ENCODE peak calls at places on chromosomes 1 and 21, in four cellular contexts. One of them, this sample, is unnamed.

GRCh38 chr1:173914366-173914871 is 2.7 kb downstream of the SERPINC1 start:
- DNase-seq in right atrium auricular region: no peak
- DNase-seq in GM23338: peak
- DNase-seq in OCI-LY7: peak
- DNase-seq in this sample: no peak

GRCh38 chr1:213300433-213300832 is 249.4 kb downstream of the RPS6KC1 start:
- DNase-seq in right atrium auricular region: no peak
- DNase-seq in GM23338: no peak
- DNase-seq in OCI-LY7: no peak
- DNase-seq in this sample: no peak

GRCh38 chr21:45421846-45422775 is 17.1 kb downstream of the COL18A1 start:
- DNase-seq in right atrium auricular region: no peak
- DNase-seq in GM23338: no peak
- DNase-seq in OCI-LY7: no peak
- DNase-seq in this sample: no peak

GRCh38 chr1:9760824-9761223 is 62.9 kb downstream of the CLSTN1 start:
- DNase-seq in right atrium auricular region: no peak
- DNase-seq in GM23338: peak
- DNase-seq in OCI-LY7: no peak
- DNase-seq in this sample: no peak

GRCh38 chr1:2595812-2596529 is 9.4 kb downstream of the PRXL2B start:
- DNase-seq in right atrium auricular region: no peak
- DNase-seq in GM23338: no peak
- DNase-seq in OCI-LY7: no peak
- DNase-seq in this sample: no peak

GRCh38 chr1:85847356-85847755 is 139.1 kb upstream of the ZNHIT6 start:
- DNase-seq in right atrium auricular region: no peak
- DNase-seq in GM23338: no peak
- DNase-seq in OCI-LY7: no peak
- DNase-seq in this sample: no peak

GRCh38 chr1:109652446-109652845 is 3.5 kb upstream of the GSTM4 start:
- DNase-seq in right atrium auricular region: no peak
- DNase-seq in GM23338: no peak
- DNase-seq in OCI-LY7: no peak
- DNase-seq in this sample: no peak

GRCh38 chr1:77031101-77031662 is 163.9 kb downstream of the ST6GALNAC5 start:
- DNase-seq in right atrium auricular region: no peak
- DNase-seq in GM23338: no peak
- DNase-seq in OCI-LY7: no peak
- DNase-seq in this sample: peak

GRCh38 chr1:184664661-184665060 is 90.0 kb downstream of the EDEM3 start:
- DNase-seq in right atrium auricular region: no peak
- DNase-seq in GM23338: peak
- DNase-seq in OCI-LY7: no peak
- DNase-seq in this sample: no peak

GRCh38 chr1:55196433-55197035 is 18.6 kb downstream of the USP24 start:
- DNase-seq in right atrium auricular region: no peak
- DNase-seq in GM23338: no peak
- DNase-seq in OCI-LY7: no peak
- DNase-seq in this sample: no peak

GRCh38 chr1:230713915-230714764 is at the start of gene AGT:
- DNase-seq in right atrium auricular region: peak
- DNase-seq in GM23338: no peak
- DNase-seq in OCI-LY7: no peak
- DNase-seq in this sample: peak

GRCh38 chr1:182996816-182997215 is 26.4 kb upstream of the LAMC1 start:
- DNase-seq in right atrium auricular region: no peak
- DNase-seq in GM23338: no peak
- DNase-seq in OCI-LY7: no peak
- DNase-seq in this sample: no peak

GRCh38 chr1:59750612-59751395 is 63.9 kb upstream of the HOOK1 start:
- DNase-seq in right atrium auricular region: peak
- DNase-seq in GM23338: no peak
- DNase-seq in OCI-LY7: no peak
- DNase-seq in this sample: peak

GRCh38 chr1:52691856-52692255 is 6.3 kb downstream of the COA7 start:
- DNase-seq in right atrium auricular region: no peak
- DNase-seq in GM23338: no peak
- DNase-seq in OCI-LY7: no peak
- DNase-seq in this sample: no peak

GRCh38 chr1:17943506-17943905 is 164.1 kb upstream of the IGSF21 start:
- DNase-seq in right atrium auricular region: no peak
- DNase-seq in GM23338: no peak
- DNase-seq in OCI-LY7: no peak
- DNase-seq in this sample: no peak

GRCh38 chr1:194476872-194477271 is 1290.5 kb upstream of the B3GALT2 start:
- DNase-seq in right atrium auricular region: no peak
- DNase-seq in GM23338: no peak
- DNase-seq in OCI-LY7: no peak
- DNase-seq in this sample: no peak

DNA sequence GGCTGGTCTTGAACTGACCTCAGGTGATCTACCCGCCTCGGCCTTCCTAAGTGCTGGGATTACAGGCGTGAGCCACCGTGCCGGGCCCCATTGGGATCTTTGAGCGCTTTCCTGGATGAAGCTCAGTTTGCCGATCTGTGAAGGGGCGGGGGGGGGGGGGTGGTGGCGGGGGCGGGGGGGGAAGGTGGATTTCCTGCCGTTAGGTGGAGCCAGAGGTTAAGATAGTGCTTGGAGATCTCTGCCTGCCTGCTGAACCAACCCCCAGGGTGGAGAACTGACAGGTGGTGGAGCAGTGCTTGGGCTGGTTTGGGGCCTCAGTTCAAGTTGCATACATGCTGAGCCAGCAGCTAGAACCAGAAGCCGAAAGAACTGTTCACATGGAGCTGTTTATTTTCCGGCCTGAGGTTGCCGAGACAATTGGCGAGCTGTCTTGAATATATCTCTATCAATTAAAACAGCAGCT is 1.7 kb downstream of the TMCC2 start:
- DNase-seq in right atrium auricular region: no peak
- DNase-seq in GM23338: peak
- DNase-seq in OCI-LY7: peak
- DNase-seq in this sample: no peak
- TF ChIP-seq CTCF in right atrium auricular region: peak
- TF ChIP-seq CTCF in GM23338: no peak
- TF ChIP-seq CTCF in OCI-LY7: peak
- TF ChIP-seq CTCF in this sample: peak

GRCh38 chr21:35528109-35529042 is 479.3 kb upstream of the RUNX1 start:
- DNase-seq in right atrium auricular region: no peak
- DNase-seq in GM23338: no peak
- DNase-seq in OCI-LY7: peak
- DNase-seq in this sample: no peak
- H3K4me3 ChIP-seq in right atrium auricular region: no peak
- H3K4me3 ChIP-seq in GM23338: no peak
- H3K4me3 ChIP-seq in OCI-LY7: peak
- H3K4me3 ChIP-seq in this sample: no peak

GRCh38 chr1:180421614-180422013 is 80.8 kb downstream of the ACBD6 start:
- DNase-seq in right atrium auricular region: no peak
- DNase-seq in GM23338: no peak
- DNase-seq in OCI-LY7: no peak
- DNase-seq in this sample: no peak

GRCh38 chr1:180412583-180412982 is 89.8 kb downstream of the ACBD6 start:
- DNase-seq in right atrium auricular region: no peak
- DNase-seq in GM23338: no peak
- DNase-seq in OCI-LY7: no peak
- DNase-seq in this sample: no peak

GRCh38 chr1:180415985-180416633 is 86.3 kb downstream of the ACBD6 start:
- DNase-seq in right atrium auricular region: no peak
- DNase-seq in GM23338: peak
- DNase-seq in OCI-LY7: peak
- DNase-seq in this sample: peak
- TF ChIP-seq CTCF in right atrium auricular region: peak
- TF ChIP-seq CTCF in GM23338: peak
- TF ChIP-seq CTCF in OCI-LY7: peak
- TF ChIP-seq CTCF in this sample: peak

DNA sequence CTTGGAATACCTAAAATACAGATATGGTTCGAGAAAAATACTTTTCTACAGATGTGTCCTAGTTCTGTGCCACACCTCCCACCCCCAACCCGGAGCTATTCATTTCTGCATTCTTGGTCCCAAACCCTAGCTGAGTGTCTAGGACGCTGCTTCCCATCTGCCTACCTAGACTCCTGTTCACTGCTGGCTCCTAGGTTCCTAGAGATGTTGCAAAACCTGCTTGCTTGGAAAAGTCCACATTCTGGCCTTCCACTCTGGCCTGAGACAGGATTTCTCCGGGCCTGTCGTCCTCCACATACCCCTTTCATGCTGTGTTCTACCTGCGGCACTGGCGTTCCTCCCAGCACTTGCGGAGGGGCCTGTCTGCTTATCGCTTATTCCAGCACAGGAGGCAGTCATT is 165.8 kb upstream of the CTTNBP2NL start:
- DNase-seq in right atrium auricular region: no peak
- DNase-seq in GM23338: no peak
- DNase-seq in OCI-LY7: no peak
- DNase-seq in this sample: no peak
- H3K4me3 ChIP-seq in right atrium auricular region: no peak
- H3K4me3 ChIP-seq in GM23338: no peak
- H3K4me3 ChIP-seq in OCI-LY7: no peak
- H3K4me3 ChIP-seq in this sample: no peak

GRCh38 chr1:43583058-43583457 is 52.4 kb downstream of the PTPRF start:
- DNase-seq in right atrium auricular region: no peak
- DNase-seq in GM23338: no peak
- DNase-seq in OCI-LY7: no peak
- DNase-seq in this sample: no peak

GRCh38 chr1:43580039-43580438 is 49.4 kb downstream of the PTPRF start:
- DNase-seq in right atrium auricular region: no peak
- DNase-seq in GM23338: no peak
- DNase-seq in OCI-LY7: no peak
- DNase-seq in this sample: no peak

GRCh38 chr1:43584203-43584602 is 53.5 kb downstream of the PTPRF start:
- DNase-seq in right atrium auricular region: no peak
- DNase-seq in GM23338: no peak
- DNase-seq in OCI-LY7: no peak
- DNase-seq in this sample: no peak

GRCh38 chr1:43585596-43585995 is 54.9 kb downstream of the PTPRF start:
- DNase-seq in right atrium auricular region: no peak
- DNase-seq in GM23338: no peak
- DNase-seq in OCI-LY7: no peak
- DNase-seq in this sample: no peak

DNA sequence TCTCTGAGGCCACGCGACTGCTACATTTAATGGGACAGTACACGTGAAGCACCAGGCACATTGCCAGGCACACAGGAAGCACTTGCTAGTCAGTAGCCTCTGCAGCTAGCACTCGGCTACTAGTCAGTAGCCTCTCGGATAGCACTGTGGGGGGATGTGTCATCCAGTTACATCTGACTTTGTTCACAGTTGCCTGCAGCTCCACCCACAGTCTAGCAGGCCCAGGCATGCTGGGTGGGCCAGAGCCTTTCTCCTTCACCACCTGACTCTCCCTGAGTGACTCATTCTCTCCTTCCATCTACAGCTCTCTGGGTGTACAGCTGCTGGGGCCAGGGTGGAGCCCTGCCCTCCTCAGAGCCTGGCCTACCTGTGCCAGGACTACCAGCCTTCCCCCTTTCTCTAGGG is 51.5 kb downstream of the PTPRF start:
- DNase-seq in right atrium auricular region: no peak
- DNase-seq in GM23338: no peak
- DNase-seq in OCI-LY7: no peak
- DNase-seq in this sample: peak
- TF ChIP-seq CTCF in right atrium auricular region: no peak
- TF ChIP-seq CTCF in GM23338: no peak
- TF ChIP-seq CTCF in OCI-LY7: no peak
- TF ChIP-seq CTCF in this sample: peak

GRCh38 chr1:22711071-22711470 is 432 bp downstream of the EPHB2 start:
- DNase-seq in right atrium auricular region: no peak
- DNase-seq in GM23338: peak
- DNase-seq in OCI-LY7: no peak
- DNase-seq in this sample: no peak

GRCh38 chr1:22711591-22712501 is 1.2 kb downstream of the EPHB2 start:
- DNase-seq in right atrium auricular region: no peak
- DNase-seq in GM23338: peak
- DNase-seq in OCI-LY7: no peak
- DNase-seq in this sample: no peak

GRCh38 chr1:22710688-22711024 is at the start of gene EPHB2:
- DNase-seq in right atrium auricular region: no peak
- DNase-seq in GM23338: peak
- DNase-seq in OCI-LY7: peak
- DNase-seq in this sample: no peak

GRCh38 chr1:22714455-22714854 is 3.8 kb downstream of the EPHB2 start:
- DNase-seq in right atrium auricular region: no peak
- DNase-seq in GM23338: no peak
- DNase-seq in OCI-LY7: no peak
- DNase-seq in this sample: no peak

GRCh38 chr1:22712502-22713271 is 2.0 kb downstream of the EPHB2 start:
- DNase-seq in right atrium auricular region: no peak
- DNase-seq in GM23338: no peak
- DNase-seq in OCI-LY7: no peak
- DNase-seq in this sample: no peak
- H3K4me3 ChIP-seq in right atrium auricular region: no peak
- H3K4me3 ChIP-seq in GM23338: no peak
- H3K4me3 ChIP-seq in OCI-LY7: no peak
- H3K4me3 ChIP-seq in this sample: no peak

GRCh38 chr1:151058682-151059341 is 610 bp downstream of the CDC42SE1 start:
- DNase-seq in right atrium auricular region: no peak
- DNase-seq in GM23338: peak
- DNase-seq in OCI-LY7: peak
- DNase-seq in this sample: no peak

GRCh38 chr1:151056149-151056548 is 3.3 kb downstream of the CDC42SE1 start:
- DNase-seq in right atrium auricular region: no peak
- DNase-seq in GM23338: no peak
- DNase-seq in OCI-LY7: no peak
- DNase-seq in this sample: no peak

GRCh38 chr1:151054971-151055547 is 4.4 kb downstream of the CDC42SE1 start:
- DNase-seq in right atrium auricular region: no peak
- DNase-seq in GM23338: no peak
- DNase-seq in OCI-LY7: no peak
- DNase-seq in this sample: no peak

GRCh38 chr1:151055581-151055980 is 3.8 kb downstream of the CDC42SE1 start:
- DNase-seq in right atrium auricular region: no peak
- DNase-seq in GM23338: no peak
- DNase-seq in OCI-LY7: no peak
- DNase-seq in this sample: no peak

GRCh38 chr1:151056574-151056973 is 2.8 kb downstream of the CDC42SE1 start:
- DNase-seq in right atrium auricular region: no peak
- DNase-seq in GM23338: no peak
- DNase-seq in OCI-LY7: no peak
- DNase-seq in this sample: no peak
- TF ChIP-seq CTCF in right atrium auricular region: no peak
- TF ChIP-seq CTCF in GM23338: no peak
- TF ChIP-seq CTCF in OCI-LY7: no peak
- TF ChIP-seq CTCF in this sample: no peak

DNA sequence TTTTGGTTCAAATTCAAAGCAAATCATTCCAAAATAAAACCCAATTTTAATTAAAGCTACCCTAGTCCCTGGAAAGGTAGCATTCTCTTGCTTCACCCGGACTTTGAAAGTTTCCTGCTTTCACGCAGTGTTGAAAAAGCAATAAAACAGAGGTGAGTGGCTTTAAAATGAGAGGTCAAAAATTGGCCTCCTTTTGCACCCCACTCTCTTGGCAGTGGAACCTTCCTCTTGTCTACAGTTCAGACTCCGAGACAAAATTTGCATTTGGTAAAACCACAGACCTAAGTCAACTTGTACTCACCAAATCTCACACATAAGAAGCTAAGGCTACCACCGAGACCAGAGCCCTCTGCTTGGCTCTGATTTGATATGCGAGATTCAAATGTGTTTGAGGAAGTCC is 252.7 kb downstream of the TTLL7 start:
- DNase-seq in right atrium auricular region: no peak
- DNase-seq in GM23338: no peak
- DNase-seq in OCI-LY7: peak
- DNase-seq in this sample: no peak
- H3K4me3 ChIP-seq in right atrium auricular region: no peak
- H3K4me3 ChIP-seq in GM23338: no peak
- H3K4me3 ChIP-seq in OCI-LY7: peak
- H3K4me3 ChIP-seq in this sample: no peak

GRCh38 chr1:151060241-151061011 is at the start of gene MLLT11:
- DNase-seq in right atrium auricular region: peak
- DNase-seq in GM23338: peak
- DNase-seq in OCI-LY7: peak
- DNase-seq in this sample: no peak
- TF ChIP-seq CTCF in right atrium auricular region: no peak
- TF ChIP-seq CTCF in GM23338: no peak
- TF ChIP-seq CTCF in OCI-LY7: peak
- TF ChIP-seq CTCF in this sample: no peak